ENCODE peak calls at places on chromosomes 2 and 18, in ten cellular contexts. J is heart left ventricle, G is choroid plexus epithelial cell, Q is GM13976, T is fibroblast of lung, K is cardiac muscle cell, U is neural progenitor cell, V is IMR-90, S is MCF 10A, R is nephron progenitor cell. W is an unnamed sample.

GRCh38 chr2:218569661-218570500 is 1.2 kb downstream of the CNOT9 start:
- DNase-seq in J (peak; percentile 31), G (peak; percentile 82), Q (no peak), T (peak; percentile 62), K (peak; percentile 55), U (peak; percentile 22), V (peak; percentile 67), S (peak; percentile 36), R (no peak), W (no peak)

GRCh38 chr2:85308951-85309555 is 18.7 kb downstream of the TGOLN2 start:
- DNase-seq in J (peak; percentile 41), G (no peak), Q (no peak), T (peak; percentile 65), K (peak; percentile 69), U (no peak), V (peak; percentile 67), S (no peak), R (peak; percentile 32), W (no peak)

GRCh38 chr18:46768166-46768921 is 11.5 kb upstream of the ST8SIA5 start:
- DNase-seq in J (peak; percentile 69), G (no peak), Q (no peak), T (no peak), K (no peak), U (no peak), V (no peak), S (no peak), R (no peak), W (no peak)

GRCh38 chr2:67641302-67641701 is 244.2 kb downstream of the ETAA1 start:
- DNase-seq in J (no peak), G (no peak), Q (no peak), T (no peak), K (no peak), U (no peak), V (no peak), S (no peak), R (no peak), W (no peak)

GRCh38 chr2:159936471-159936870 is 125.9 kb downstream of the PLA2R1 start:
- DNase-seq in J (no peak), G (no peak), Q (no peak), T (no peak), K (no peak), U (no peak), V (no peak), S (no peak), R (no peak), W (no peak)

GRCh38 chr2:216698895-216699294 is 3.5 kb upstream of the IGFBP5 start:
- DNase-seq in J (no peak), G (peak; percentile 89), Q (peak; percentile 58), T (peak; percentile 84), K (peak; percentile 79), U (peak; percentile 82), V (peak; percentile 84), S (peak; percentile 68), R (no peak), W (no peak)

GRCh38 chr2:56015631-56016251 is 92.2 kb upstream of the EFEMP1 start:
- DNase-seq in J (no peak), G (no peak), Q (no peak), T (no peak), K (no peak), U (peak; percentile 35), V (no peak), S (no peak), R (peak; percentile 8), W (no peak)

GRCh38 chr2:159903404-159904126 is 105.6 kb upstream of the CD302 start:
- DNase-seq in J (peak; percentile 22), G (peak; percentile 76), Q (peak; percentile 39), T (peak; percentile 32), K (peak; percentile 19), U (no peak), V (no peak), S (no peak), R (no peak), W (no peak)

DNA sequence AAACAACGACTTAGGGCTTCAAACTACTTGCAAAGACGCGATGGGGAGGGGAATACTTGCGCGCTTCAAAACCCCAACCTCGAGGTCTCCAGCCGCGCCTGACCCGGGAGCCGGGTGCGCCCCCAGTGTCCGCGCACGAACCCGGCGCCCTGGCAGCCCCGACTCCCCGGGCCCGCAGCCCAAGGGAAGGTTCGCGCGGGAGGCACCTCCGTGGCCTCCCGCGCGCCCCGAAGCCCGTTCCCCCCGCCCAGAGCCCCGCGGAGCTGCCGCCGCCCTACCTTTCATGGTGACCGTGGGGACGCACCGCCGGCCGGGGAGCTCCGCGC is 308 bp downstream of the COLEC12 start:
- DNase-seq in J (no peak), G (no peak), Q (no peak), T (no peak), K (peak; percentile 63), U (peak; percentile 56), V (no peak), S (no peak), R (no peak), W (peak; percentile 3)
- TF ChIP-seq CTCF in J (no peak), G (no peak), Q (no peak), T (no peak), K (peak; percentile 26), U (peak; percentile 44), V (no peak), S (no peak), R (no peak), W (no peak)

GRCh38 chr2:10792660-10793400 is 19.8 kb downstream of the PDIA6 start:
- DNase-seq in J (no peak), G (no peak), Q (no peak), T (no peak), K (no peak), U (no peak), V (no peak), S (no peak), R (no peak), W (no peak)
- TF ChIP-seq CTCF in J (no peak), G (no peak), Q (no peak), T (no peak), K (no peak), U (peak; percentile 28), V (no peak), S (no peak), R (no peak), W (no peak)

DNA sequence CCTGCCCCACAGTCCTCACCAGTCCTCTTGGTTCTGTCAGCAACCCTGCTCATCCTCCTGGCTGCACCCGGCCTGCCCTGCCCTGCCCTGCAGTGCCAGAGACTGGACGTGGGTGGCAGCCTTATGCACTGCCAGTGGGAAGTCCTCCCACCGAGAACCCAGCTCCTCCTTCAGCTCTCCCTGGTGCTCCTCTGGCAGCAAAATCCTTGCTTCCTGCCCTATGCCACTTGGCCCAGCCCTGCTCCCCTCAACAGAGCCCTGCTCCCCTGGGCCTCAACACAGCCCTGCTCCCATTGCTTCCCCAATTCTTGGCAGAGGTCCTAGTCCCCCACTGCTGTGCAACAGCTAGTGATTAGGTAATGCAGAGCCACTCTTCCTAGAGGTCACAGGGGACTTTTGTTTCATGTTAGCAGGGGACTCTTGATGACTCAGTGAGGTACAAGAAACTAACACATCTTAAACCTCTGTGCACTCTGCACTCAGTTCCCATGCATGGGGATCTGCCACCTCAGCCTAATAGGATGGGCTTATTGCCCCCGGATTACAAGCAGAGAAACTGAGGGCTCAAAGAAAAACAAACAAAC is 58.0 kb upstream of the EDAR start:
- DNase-seq in J (no peak), G (no peak), Q (peak; percentile 48), T (no peak), K (no peak), U (no peak), V (no peak), S (peak; percentile 48), R (no peak), W (no peak)
- TF ChIP-seq CTCF in J (no peak), G (no peak), Q (no peak), T (no peak), K (no peak), U (no peak), V (no peak), S (peak; percentile 11), R (no peak), W (no peak)

GRCh38 chr2:130376433-130377293 is 20.8 kb downstream of the PTPN18 start:
- DNase-seq in J (no peak), G (no peak), Q (peak; percentile 58), T (no peak), K (no peak), U (no peak), V (no peak), S (no peak), R (no peak), W (no peak)
- TF ChIP-seq CTCF in J (no peak), G (peak; percentile 41), Q (peak; percentile 10), T (no peak), K (peak; percentile 18), U (peak; percentile 32), V (no peak), S (no peak), R (no peak), W (peak; percentile 24)